ENCODE peak calls at places on chromosomes 1 and 21, in eight cellular contexts. D, V, O, G, H, S, K and B are unnamed samples.

GRCh38 chr1:178566187-178566586 is 53.3 kb downstream of the TEX35 start:
- DNase-seq in D (no peak), V (no peak), O (peak; percentile 10), G (no peak), H (no peak), S (no peak), K (no peak), B (no peak)

GRCh38 chr1:9302745-9303524 is 10.2 kb downstream of the SPSB1 start:
- DNase-seq in D (no peak), V (no peak), O (peak; percentile 85), G (peak; percentile 75), H (peak; percentile 82), S (peak; percentile 61), K (no peak), B (no peak)

GRCh38 chr21:42025392-42026071 is 15.4 kb upstream of the ZBTB21 start:
- DNase-seq in D (no peak), V (no peak), O (peak; percentile 49), G (no peak), H (no peak), S (no peak), K (no peak), B (no peak)

GRCh38 chr1:49351744-49352143 is 575.1 kb upstream of the BEND5 start:
- DNase-seq in D (peak; percentile 1), V (no peak), O (no peak), G (no peak), H (no peak), S (no peak), K (no peak), B (no peak)

GRCh38 chr1:234313171-234313570 is 60.1 kb upstream of the COA6 start:
- DNase-seq in D (no peak), V (no peak), O (no peak), G (no peak), H (no peak), S (no peak), K (no peak), B (no peak)

GRCh38 chr1:165960881-165961280 is 133.5 kb downstream of the UCK2 start:
- DNase-seq in D (no peak), V (no peak), O (no peak), G (no peak), H (no peak), S (no peak), K (no peak), B (no peak)

GRCh38 chr1:233135833-233136232 is 159.7 kb downstream of the PCNX2 start:
- DNase-seq in D (no peak), V (no peak), O (no peak), G (no peak), H (no peak), S (no peak), K (no peak), B (no peak)

GRCh38 chr21:42991992-42992740 is 17.8 kb downstream of the PKNOX1 start:
- DNase-seq in D (peak; percentile 46), V (peak; percentile 56), O (peak; percentile 95), G (no peak), H (peak; percentile 91), S (no peak), K (no peak), B (no peak)

GRCh38 chr1:28441674-28442073 is 64.2 kb upstream of the RCC1 start:
- DNase-seq in D (no peak), V (no peak), O (no peak), G (no peak), H (no peak), S (no peak), K (no peak), B (no peak)

GRCh38 chr1:28439320-28439719 is 66.5 kb upstream of the RCC1 start:
- DNase-seq in D (no peak), V (no peak), O (no peak), G (no peak), H (no peak), S (no peak), K (no peak), B (no peak)

GRCh38 chr1:28436211-28436769 is 66.8 kb downstream of the PHACTR4 start:
- DNase-seq in D (no peak), V (no peak), O (no peak), G (no peak), H (no peak), S (no peak), K (no peak), B (no peak)

GRCh38 chr1:28437924-28438699 is 67.7 kb upstream of the RCC1 start:
- DNase-seq in D (peak; percentile 58), V (peak; percentile 87), O (peak; percentile 97), G (peak; percentile 92), H (peak; percentile 90), S (peak; percentile 93), K (peak; percentile 76), B (no peak)

DNA sequence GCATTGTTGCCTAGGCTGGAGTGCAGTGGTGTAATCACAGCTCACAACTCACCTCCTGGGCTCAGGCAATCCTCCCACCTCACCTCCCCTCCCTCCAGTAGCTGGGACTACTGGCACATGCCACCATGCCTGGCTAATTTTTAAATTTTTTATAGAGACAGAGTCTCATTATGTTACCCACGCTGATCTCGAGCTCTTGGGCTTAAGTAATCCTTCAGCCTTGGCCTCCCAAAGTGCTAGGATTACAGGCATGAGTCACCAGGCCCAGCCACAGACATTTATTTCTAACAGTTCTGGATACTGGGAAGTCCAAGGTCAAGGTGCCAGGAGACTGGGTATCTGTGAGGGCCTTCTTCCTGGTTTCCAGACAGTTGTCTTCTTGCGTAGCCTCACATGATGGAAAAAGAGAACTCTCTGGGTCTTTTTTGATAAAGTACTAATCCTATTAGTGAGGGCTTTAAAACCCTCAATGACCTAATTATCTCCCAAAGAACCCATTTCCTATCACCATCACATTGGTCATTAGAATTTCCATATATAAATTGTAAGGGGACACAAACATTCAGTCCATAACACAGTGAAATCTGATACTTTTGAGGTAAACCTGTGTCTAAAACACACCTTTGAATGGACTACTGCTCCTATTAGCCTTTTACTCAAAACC is 67.9 kb downstream of the PHACTR4 start:
- DNase-seq in D (no peak), V (peak; percentile 37), O (peak; percentile 75), G (peak; percentile 50), H (no peak), S (peak; percentile 26), K (no peak), B (peak; percentile 48)
- H3K4me3 ChIP-seq in D (no peak overlapping the region), V (peak overlapping the region; percentile 42), O (no peak overlapping the region), G (peak overlapping the region; percentile 49), H (peak overlapping the region; percentile 20), S (peak overlapping the region; percentile 16), K (no peak overlapping the region), B (no peak overlapping the region)

GRCh38 chr1:30405631-30406212 is 317.7 kb downstream of the MATN1 start:
- DNase-seq in D (no peak), V (peak; percentile 8), O (no peak), G (no peak), H (no peak), S (no peak), K (peak; percentile 3), B (no peak)
- TF ChIP-seq CTCF in D (no peak), V (no peak), O (no peak), G (no peak), H (no peak), S (no peak), K (no peak), B (no peak)

DNA sequence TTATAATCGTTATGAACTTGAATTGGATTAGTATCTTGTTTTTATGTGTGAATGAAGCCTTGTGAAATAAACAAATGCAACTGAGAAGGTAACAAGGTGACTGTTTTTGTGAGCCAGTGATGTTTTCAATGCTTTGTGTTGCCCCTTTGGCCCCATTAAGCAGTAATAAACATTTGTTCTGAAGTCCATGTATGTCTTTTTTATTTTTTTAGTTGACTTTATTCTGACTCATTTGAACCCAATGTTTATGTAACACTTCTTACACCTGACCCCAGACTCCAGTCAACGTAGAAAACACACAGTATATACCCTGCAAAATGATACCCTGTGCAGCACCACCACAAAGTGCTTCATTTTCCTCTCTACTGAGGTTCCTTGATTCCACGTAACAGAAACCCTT is 4.6 kb upstream of the CACYBP start:
- DNase-seq in D (no peak), V (no peak), O (no peak), G (no peak), H (no peak), S (no peak), K (no peak), B (no peak)
- H3K27ac ChIP-seq in D (peak overlapping the region; percentile 40), V (no peak overlapping the region), O (no peak overlapping the region), G (no peak overlapping the region), H (no peak overlapping the region), S (no peak overlapping the region), K (no peak overlapping the region), B (no peak overlapping the region)

DNA sequence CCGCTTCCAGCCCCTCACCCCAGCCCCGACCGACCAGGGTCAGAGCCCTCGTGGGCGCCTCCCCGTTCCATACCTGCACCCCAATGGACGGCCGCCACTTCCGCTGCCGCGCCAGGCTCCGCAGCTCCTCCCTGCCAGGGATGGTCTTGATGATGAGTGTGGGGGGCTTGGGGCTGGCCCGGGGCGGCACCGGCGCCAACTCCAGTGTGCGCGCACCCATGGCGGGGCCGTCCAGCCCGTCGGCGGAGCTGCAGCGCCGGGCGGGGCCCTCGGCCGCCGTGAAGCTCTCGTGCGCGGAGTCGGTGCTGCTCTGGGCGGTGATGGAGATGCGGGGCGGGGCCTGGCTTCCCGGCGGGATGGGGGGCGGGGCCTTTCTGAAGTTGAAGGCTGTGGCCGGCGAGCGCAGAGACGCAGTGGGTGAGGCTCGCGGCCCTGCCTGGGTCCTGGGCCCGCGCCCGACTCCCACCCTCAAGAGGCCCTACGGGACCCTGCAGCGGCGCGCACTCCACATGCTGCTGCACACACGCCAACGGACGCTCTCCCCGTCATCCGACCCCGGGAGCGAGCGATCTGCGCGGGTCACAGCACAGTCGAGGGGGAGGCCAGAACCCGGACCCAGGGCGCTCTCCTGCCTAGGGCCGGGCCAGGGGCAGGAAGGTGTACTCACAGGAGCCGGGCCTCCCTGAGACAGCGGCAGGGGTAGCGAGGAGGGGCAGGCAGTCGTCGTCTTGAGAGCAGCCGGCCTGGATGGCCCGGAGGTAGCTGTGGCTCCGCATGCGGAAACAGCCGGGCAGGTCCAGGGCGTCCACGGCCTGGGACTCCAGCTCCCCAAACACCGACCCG is 26.1 kb upstream of the SMIM12 start:
- DNase-seq in D (peak; percentile 90), V (peak; percentile 47), O (peak; percentile 51), G (no peak), H (no peak), S (no peak), K (peak; percentile 57), B (no peak)
- H3K4me3 ChIP-seq in D (peak overlapping the region; percentile 92), V (peak overlapping the region; percentile 31), O (peak overlapping the region; percentile 23), G (no peak overlapping the region), H (peak overlapping the region; percentile 50), S (no peak overlapping the region), K (peak overlapping the region; percentile 47), B (no peak overlapping the region)

GRCh38 chr1:46180082-46180616 is 3.9 kb upstream of the P3R3URF start:
- DNase-seq in D (peak; percentile 80), V (peak; percentile 74), O (no peak), G (peak; percentile 41), H (no peak), S (peak; percentile 78), K (peak; percentile 86), B (peak; percentile 90)
- TF ChIP-seq CTCF in D (peak; percentile 39), V (no peak), O (no peak), G (no peak), H (no peak), S (peak; percentile 55), K (peak; percentile 29), B (peak; percentile 81)

GRCh38 chr1:200154069-200154767 is 126.7 kb downstream of the NR5A2 start:
- DNase-seq in D (no peak), V (no peak), O (peak; percentile 53), G (no peak), H (no peak), S (no peak), K (no peak), B (no peak)
- H3K27ac ChIP-seq in D (no peak overlapping the region), V (peak overlapping the region; percentile 61), O (no peak overlapping the region), G (no peak overlapping the region), H (no peak overlapping the region), S (no peak overlapping the region), K (no peak overlapping the region), B (no peak overlapping the region)

GRCh38 chr1:155975375-155976061 is 2.8 kb downstream of the ARHGEF2 start:
- DNase-seq in D (no peak), V (no peak), O (no peak), G (no peak), H (no peak), S (no peak), K (no peak), B (no peak)
- H3K4me3 ChIP-seq in D (peak overlapping the region; percentile 96), V (peak overlapping the region; percentile 98), O (peak overlapping the region; percentile 67), G (peak overlapping the region; percentile 91), H (peak overlapping the region; percentile 85), S (peak overlapping the region; percentile 93), K (peak overlapping the region; percentile 75), B (peak overlapping the region; percentile 86)